ENCODE peak calls at places on chromosome 10, in six cellular contexts. S is GM12878, F is upper lobe of right lung, B is prostate gland, M is IMR-90, D is cardiac muscle cell. N is an unnamed sample.
A peak's percentile ranks its signal among the peaks of the same experiment; 100 is the strongest.

GRCh38 chr10:102476466-102477141 is 25.3 kb upstream of the C10orf95 start:
- DNase-seq in B (no peak), D (no peak), S (no peak), F (peak; percentile 81), M (no peak), N (no peak)

GRCh38 chr10:96271017-96271815 is at the start of gene BLNK:
- DNase-seq in F (peak; percentile 85), B (peak; percentile 96), M (peak; percentile 33), D (peak; percentile 20), S (peak; percentile 92), N (no peak)

GRCh38 chr10:95245425-95246055 is 45.3 kb downstream of the PDLIM1 start:
- DNase-seq in D (no peak), B (no peak), F (no peak), S (peak; percentile 81), M (peak; percentile 34), N (no peak)

GRCh38 chr10:120600871-120601644 is 144.0 kb downstream of the PLPP4 start:
- DNase-seq in S (no peak), M (no peak), B (no peak), F (no peak), D (peak; percentile 42), N (peak; percentile 5)

GRCh38 chr10:128850647-128851046 is 616.4 kb upstream of the MGMT start:
- DNase-seq in S (no peak), B (no peak), D (no peak), M (no peak), F (no peak), N (no peak)

GRCh38 chr10:122343936-122344335 is 30.6 kb upstream of the PLEKHA1 start:
- DNase-seq in B (no peak), M (no peak), F (no peak), S (no peak), D (no peak), N (no peak)

GRCh38 chr10:88515235-88515634 is 67.9 kb downstream of the RNLS start:
- DNase-seq in M (peak; percentile 61), B (no peak), F (no peak), S (no peak), D (no peak), N (no peak)

GRCh38 chr10:30371954-30372353 is 22.9 kb upstream of the MTPAP start:
- DNase-seq in S (no peak), F (no peak), M (no peak), D (no peak), B (no peak), N (no peak)

GRCh38 chr10:75407296-75407715 is 5.7 kb upstream of the ZNF503 start:
- DNase-seq in B (peak; percentile 33), S (no peak), D (peak; percentile 12), F (peak; percentile 74), M (no peak), N (no peak)

GRCh38 chr10:79273603-79274002 is 73.7 kb upstream of the PPIF start:
- DNase-seq in F (no peak), D (no peak), M (no peak), B (no peak), S (no peak), N (no peak)

GRCh38 chr10:63474488-63474887 is 8.7 kb upstream of the JMJD1C start:
- DNase-seq in F (no peak), S (no peak), M (no peak), B (no peak), D (no peak), N (no peak)

GRCh38 chr10:74249865-74250264 is 98.8 kb downstream of the ADK start:
- DNase-seq in B (no peak), M (peak; percentile 62), F (no peak), S (no peak), D (no peak), N (no peak)

GRCh38 chr10:79406683-79407396 is 38.6 kb downstream of the ZCCHC24 start:
- DNase-seq in M (no peak), F (no peak), B (no peak), D (no peak), S (no peak), N (no peak)

GRCh38 chr10:70838270-70838669 is 22.5 kb downstream of the SGPL1 start:
- DNase-seq in M (no peak), D (no peak), F (no peak), S (no peak), B (no peak), N (no peak)

GRCh38 chr10:51786016-51786683 is 86.8 kb upstream of the CSTF2T start:
- DNase-seq in F (no peak), M (peak; percentile 9), S (no peak), D (no peak), B (no peak), N (no peak)

GRCh38 chr10:67256984-67257383 is 331.1 kb downstream of the LRRTM3 start:
- DNase-seq in B (no peak), F (no peak), M (no peak), S (no peak), D (no peak), N (peak; percentile 18)

GRCh38 chr10:103481974-103482531 is 3.0 kb upstream of the CALHM3 start:
- DNase-seq in M (peak; percentile 69), B (peak; percentile 36), D (peak; percentile 72), F (no peak), S (no peak), N (peak; percentile 89)

GRCh38 chr10:117782276-117782675 is 239.7 kb downstream of the EMX2 start:
- DNase-seq in F (no peak), B (no peak), M (no peak), D (no peak), S (no peak), N (no peak)

GRCh38 chr10:66586073-66586472 is 339.8 kb upstream of the LRRTM3 start:
- DNase-seq in S (no peak), M (peak; percentile 35), F (no peak), B (no peak), D (peak; percentile 21), N (peak; percentile 5)

GRCh38 chr10:32017044-32017443 is 39.2 kb downstream of the KIF5B start:
- DNase-seq in M (no peak), B (no peak), F (no peak), S (no peak), D (no peak), N (no peak)
- TF ChIP-seq CTCF in M (no peak), B (no peak), F (no peak), S (no peak), D (no peak), N (no peak)

DNA sequence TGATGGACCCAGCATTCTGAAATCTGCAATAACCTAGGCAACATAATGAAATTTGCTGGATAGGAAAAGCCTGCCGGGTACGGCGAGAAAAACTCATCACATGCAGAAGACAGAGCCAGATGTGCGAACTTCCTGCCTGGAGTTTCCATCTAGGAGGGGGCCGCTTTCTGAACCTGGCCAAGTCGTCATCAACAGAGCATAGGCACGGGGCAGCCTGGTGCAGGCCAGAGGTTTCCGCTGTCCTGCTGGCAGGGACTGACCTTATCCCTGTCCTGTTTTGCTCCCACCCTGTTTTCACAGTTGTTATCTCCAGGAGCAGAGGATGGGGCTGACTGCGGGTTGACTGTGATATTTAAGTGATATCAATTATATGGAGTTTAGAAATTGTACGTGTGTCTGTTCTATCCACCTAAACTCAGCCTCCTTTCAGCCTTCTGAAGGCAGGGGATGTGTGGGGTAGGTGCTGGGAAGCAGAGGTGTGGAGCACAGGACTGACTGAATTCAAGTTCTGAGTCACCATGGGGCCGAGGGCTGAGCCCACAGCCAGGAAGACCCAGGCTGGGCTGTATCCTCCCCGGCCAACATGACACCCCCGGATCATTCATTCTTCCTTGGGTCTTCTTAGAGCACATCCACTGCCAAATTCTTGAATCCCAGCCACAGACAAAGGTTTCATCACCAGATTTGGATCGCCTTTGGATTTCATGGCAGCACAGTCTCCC is 27.2 kb downstream of the CCDC3 start:
- DNase-seq in B (no peak), D (no peak), S (no peak), F (no peak), M (no peak), N (no peak)
- H3K4me3 ChIP-seq in B (no peak overlapping the region), D (no peak overlapping the region), S (no peak overlapping the region), F (no peak overlapping the region), M (no peak overlapping the region), N (no peak overlapping the region)

GRCh38 chr10:4704034-4704545 is 121.9 kb upstream of the AKR1E2 start:
- DNase-seq in F (no peak), B (no peak), D (no peak), M (peak; percentile 93), S (no peak), N (peak; percentile 93)

GRCh38 chr10:4710858-4711257 is 115.1 kb upstream of the AKR1E2 start:
- DNase-seq in D (no peak), F (no peak), B (no peak), S (no peak), M (no peak), N (no peak)

DNA sequence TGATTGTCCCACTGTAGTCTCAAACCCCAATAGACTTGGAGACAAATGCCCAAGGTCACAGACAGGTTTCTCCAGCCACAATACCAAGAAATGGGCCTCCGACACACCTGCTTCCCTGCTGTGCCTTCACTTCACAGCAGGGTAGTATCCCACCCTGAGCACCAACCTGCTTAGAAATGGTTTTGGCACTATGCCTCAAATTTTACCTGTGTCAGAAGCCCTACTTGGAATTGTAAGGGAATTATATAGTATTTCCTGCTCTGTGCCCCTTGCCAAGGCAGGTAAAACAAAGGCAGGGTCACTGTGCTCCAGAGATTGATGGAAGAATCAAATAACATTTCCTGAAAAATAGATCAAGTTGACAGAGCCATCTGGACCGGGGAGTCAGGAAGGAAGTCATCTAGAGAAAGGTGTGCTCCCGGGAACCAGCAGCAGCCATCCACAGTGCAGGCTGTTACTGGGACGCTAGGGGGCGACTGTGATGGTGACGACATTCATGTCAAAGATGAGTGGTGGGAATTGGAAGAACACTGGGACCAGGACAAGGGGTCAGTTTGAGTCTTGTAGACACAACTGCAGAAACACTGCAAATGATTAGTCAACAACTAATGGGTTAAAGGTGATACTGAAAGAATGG is 117.8 kb upstream of the AKR1E2 start:
- DNase-seq in B (no peak), F (no peak), D (no peak), S (no peak), M (no peak), N (no peak)
- TF ChIP-seq CTCF in B (no peak), F (peak; percentile 10), D (peak; percentile 33), S (peak; percentile 54), M (no peak), N (peak; percentile 25)

GRCh38 chr10:99845837-99846382 is 63.5 kb downstream of the ABCC2 start:
- DNase-seq in S (peak; percentile 59), F (no peak), D (peak; percentile 86), B (peak; percentile 82), M (peak; percentile 94), N (peak; percentile 97)
- H3K4me3 ChIP-seq in S (peak overlapping the region; percentile 34), F (peak overlapping the region; percentile 37), D (no peak overlapping the region), B (peak overlapping the region; percentile 15), M (no peak overlapping the region), N (peak overlapping the region; percentile 16)

GRCh38 chr10:97629289-97629688 is 4.0 kb downstream of the MORN4 start:
- DNase-seq in B (no peak), D (no peak), M (no peak), S (no peak), F (no peak), N (no peak)

GRCh38 chr10:97631098-97631497 is 2.2 kb downstream of the MORN4 start:
- DNase-seq in D (no peak), S (no peak), F (no peak), B (no peak), M (peak; percentile 86), N (no peak)

GRCh38 chr10:97635577-97635976 is 2.3 kb upstream of the MORN4 start:
- DNase-seq in S (no peak), B (no peak), D (no peak), F (no peak), M (no peak), N (no peak)

GRCh38 chr10:97632949-97633884 is at the start of gene MORN4:
- DNase-seq in F (peak; percentile 96), D (peak; percentile 96), B (peak; percentile 92), S (peak; percentile 50), M (peak; percentile 84), N (peak; percentile 91)

GRCh38 chr10:97633921-97634320 is 621 bp upstream of the MORN4 start:
- DNase-seq in B (no peak), S (no peak), M (no peak), F (no peak), D (no peak), N (peak; percentile 12)
- TF ChIP-seq CTCF in B (no peak), S (peak; percentile 12), M (no peak), F (peak; percentile 26), D (peak; percentile 8), N (peak; percentile 24)